ENCODE peak calls at places on chromosomes 7 and 10, in seven cellular contexts. S is KG1; K is skeletal muscle cell; R is stimulated activated effector memory CD8-positive, alpha-beta T cell treated with anti-CD3 and anti-CD28 coated beads, Interleukin-12 subunit alpha, Interleukin-12 subunit beta, amount 100 ng/mL, for 72 hours; N is psoas muscle; I is EL; G is activated CD4-positive, alpha-beta T cell treated with anti-CD3 and anti-CD28 coated beads, Interleukin-2, amount 10 ng/mL, durations not matched to agents 7 days and 5 days. L is an unnamed sample.
A peak's percentile ranks its signal among the peaks of the same experiment; 100 is the strongest.

GRCh38 chr7:28013019-28013418 is 167.6 kb downstream of the JAZF1 start:
- DNase-seq in K (no peak), G (no peak), R (no peak), I (no peak), N (no peak), S (no peak), L (no peak)

GRCh38 chr7:76372984-76373833 is 14.4 kb upstream of the YWHAG start:
- DNase-seq in R (no peak), S (no peak), N (no peak), G (no peak), K (no peak), I (peak; percentile 44), L (peak; percentile 23)

GRCh38 chr10:24891823-24892222 is 60.6 kb downstream of the PRTFDC1 start:
- DNase-seq in K (peak; percentile 81), G (no peak), I (peak; percentile 88), R (no peak), N (no peak), S (no peak), L (no peak)

GRCh38 chr7:112422842-112423496 is 27.3 kb upstream of the IFRD1 start:
- DNase-seq in R (no peak), K (peak; percentile 91), I (peak; percentile 96), S (no peak), G (no peak), N (peak; percentile 84), L (peak; percentile 71)

GRCh38 chr10:28300027-28300426 is 2.8 kb downstream of the MPP7 start:
- DNase-seq in R (no peak), G (peak; percentile 41), K (no peak), N (no peak), I (no peak), S (no peak), L (no peak)

GRCh38 chr7:143490719-143491306 is 13.1 kb downstream of the TAS2R41 start:
- DNase-seq in I (peak; percentile 25), K (no peak), S (no peak), G (peak; percentile 18), R (no peak), N (no peak), L (no peak)

GRCh38 chr7:151687523-151688235 is 168.0 kb upstream of the RHEB start:
- DNase-seq in N (peak; percentile 70), I (peak; percentile 99), K (peak; percentile 74), S (no peak), R (no peak), G (no peak), L (no peak)

GRCh38 chr7:20276705-20277472 is 53.8 kb upstream of the ITGB8 start:
- DNase-seq in R (no peak), G (no peak), K (no peak), N (no peak), S (no peak), I (no peak), L (no peak)

GRCh38 chr7:139583826-139584553 is 60.5 kb downstream of the CLEC2L start:
- DNase-seq in S (no peak), N (no peak), R (no peak), K (no peak), G (no peak), I (no peak), L (no peak)

GRCh38 chr10:73076361-73077183 is 20.1 kb downstream of the P4HA1 start:
- DNase-seq in N (peak; percentile 46), I (peak; percentile 69), K (peak; percentile 21), S (no peak), R (no peak), G (no peak), L (no peak)

GRCh38 chr7:155422599-155423336 is 35.2 kb upstream of the EN2 start:
- DNase-seq in I (no peak), S (no peak), G (no peak), N (no peak), K (no peak), R (no peak), L (no peak)

GRCh38 chr10:46283945-46284285 is 2.9 kb upstream of the ANTXRL start:
- DNase-seq in S (no peak), G (no peak), N (no peak), I (no peak), R (no peak), K (no peak), L (no peak)

GRCh38 chr10:79241990-79242619 is 105.2 kb upstream of the PPIF start:
- DNase-seq in I (peak; percentile 74), R (peak; percentile 54), G (peak; percentile 31), K (no peak), N (peak; percentile 75), S (peak; percentile 73), L (peak; percentile 78)

GRCh38 chr7:112067609-112068540 is 138.3 kb downstream of the DOCK4 start:
- DNase-seq in K (no peak), I (no peak), R (no peak), S (no peak), N (no peak), G (no peak), L (no peak)

L was measured in GDM1.